ENCODE peak calls at places on chromosomes 5 and 9, in seven cellular contexts. U is adrenal gland, O is SJSA1, G is GM12878, Z is PC-9, P is GM23248, C is astrocyte. H is an unnamed sample.
A peak's percentile ranks its signal among the peaks of the same experiment; 100 is the strongest.

GRCh38 chr5:148967783-148968182 is 95.1 kb downstream of the SH3TC2 start:
- DNase-seq in Z (no peak), P (peak; percentile 41), G (no peak), C (no peak), U (no peak), O (peak; percentile 22), H (no peak)

GRCh38 chr9:108412755-108413154 is 443.0 kb downstream of the ACTL7B start:
- DNase-seq in U (no peak), G (no peak), C (no peak), Z (no peak), P (peak; percentile 18), O (no peak), H (no peak)

GRCh38 chr5:128644863-128645262 is 106.8 kb upstream of the FBN2 start:
- DNase-seq in U (no peak), P (peak; percentile 66), G (no peak), O (no peak), Z (no peak), C (peak; percentile 71), H (no peak)

GRCh38 chr9:99682378-99682777 is 139.3 kb upstream of the NR4A3 start:
- DNase-seq in P (no peak), C (no peak), O (no peak), U (no peak), Z (no peak), G (no peak), H (no peak)

GRCh38 chr5:24444439-24444838 is 200.3 kb downstream of the CDH10 start:
- DNase-seq in Z (no peak), G (no peak), O (no peak), U (no peak), P (no peak), C (no peak), H (no peak)

GRCh38 chr5:114477816-114478330 is 116.0 kb downstream of the KCNN2 start:
- DNase-seq in Z (no peak), C (no peak), O (no peak), G (no peak), U (no peak), P (no peak), H (no peak)

GRCh38 chr9:96009690-96010477 is 134.4 kb downstream of the ERCC6L2 start:
- DNase-seq in O (no peak), G (no peak), P (no peak), C (peak; percentile 26), U (no peak), Z (no peak), H (no peak)

GRCh38 chr9:98520221-98520920 is 188.4 kb downstream of the GABBR2 start:
- DNase-seq in P (peak; percentile 55), G (no peak), U (no peak), Z (no peak), C (peak; percentile 39), O (no peak), H (no peak)

GRCh38 chr9:70477146-70477745 is 62.8 kb upstream of the KLF9 start:
- DNase-seq in U (no peak), C (peak; percentile 55), P (peak; percentile 43), O (no peak), Z (no peak), G (no peak), H (no peak)

GRCh38 chr5:180253036-180253824 is 38.7 kb downstream of the MAPK9 start:
- DNase-seq in C (peak; percentile 6), Z (no peak), G (no peak), P (no peak), O (no peak), U (no peak), H (no peak)

GRCh38 chr5:180251141-180251540 is 40.7 kb downstream of the MAPK9 start:
- DNase-seq in P (no peak), G (no peak), C (no peak), U (no peak), O (no peak), Z (no peak), H (no peak)

GRCh38 chr5:180250329-180250728 is 41.3 kb upstream of the RASGEF1C start:
- DNase-seq in G (no peak), Z (no peak), C (no peak), O (no peak), P (no peak), U (no peak), H (no peak)

GRCh38 chr5:180251887-180252286 is 40.0 kb downstream of the MAPK9 start:
- DNase-seq in Z (no peak), P (no peak), G (no peak), O (no peak), U (no peak), C (no peak), H (no peak)
- H3K9me3 ChIP-seq in Z (peaks cover 45% of the 10 kb centered on the region), P (no peaks in the 10 kb centered on the region), G (peaks cover 39% of the 10 kb centered on the region), O (peaks cover 51% of the 10 kb centered on the region), U (no peaks in the 10 kb centered on the region), C (peaks cover 55% of the 10 kb centered on the region), H (peaks cover 19% of the 10 kb centered on the region)

GRCh38 chr9:101115062-101115461 is 86.5 kb downstream of the PLPPR1 start:
- DNase-seq in P (no peak), O (no peak), Z (no peak), U (no peak), C (no peak), G (no peak), H (no peak)
- H3K27ac ChIP-seq in P (no peak overlapping the region), O (no peak overlapping the region), Z (no peak overlapping the region), U (no peak overlapping the region), C (no peak overlapping the region), G (no peak overlapping the region), H (no peak overlapping the region)

GRCh38 chr5:134437340-134438267 is 25.9 kb upstream of the CDKN2AIPNL start:
- DNase-seq in Z (no peak), G (no peak), P (peak; percentile 77), O (no peak), C (peak; percentile 65), U (no peak), H (no peak)

GRCh38 chr5:134438268-134438622 is 26.6 kb upstream of the CDKN2AIPNL start:
- DNase-seq in C (peak; percentile 83), P (peak; percentile 91), U (no peak), Z (no peak), G (no peak), O (no peak), H (no peak)

GRCh38 chr5:134438641-134439621 is 27.2 kb upstream of the CDKN2AIPNL start:
- DNase-seq in U (peak; percentile 83), Z (peak; percentile 91), C (peak; percentile 96), P (peak; percentile 97), G (no peak), O (no peak), H (peak; percentile 83)

GRCh38 chr5:134435525-134435924 is 23.8 kb upstream of the CDKN2AIPNL start:
- DNase-seq in Z (peak; percentile 28), O (peak; percentile 62), P (peak; percentile 97), G (no peak), U (no peak), C (peak; percentile 73), H (no peak)

DNA sequence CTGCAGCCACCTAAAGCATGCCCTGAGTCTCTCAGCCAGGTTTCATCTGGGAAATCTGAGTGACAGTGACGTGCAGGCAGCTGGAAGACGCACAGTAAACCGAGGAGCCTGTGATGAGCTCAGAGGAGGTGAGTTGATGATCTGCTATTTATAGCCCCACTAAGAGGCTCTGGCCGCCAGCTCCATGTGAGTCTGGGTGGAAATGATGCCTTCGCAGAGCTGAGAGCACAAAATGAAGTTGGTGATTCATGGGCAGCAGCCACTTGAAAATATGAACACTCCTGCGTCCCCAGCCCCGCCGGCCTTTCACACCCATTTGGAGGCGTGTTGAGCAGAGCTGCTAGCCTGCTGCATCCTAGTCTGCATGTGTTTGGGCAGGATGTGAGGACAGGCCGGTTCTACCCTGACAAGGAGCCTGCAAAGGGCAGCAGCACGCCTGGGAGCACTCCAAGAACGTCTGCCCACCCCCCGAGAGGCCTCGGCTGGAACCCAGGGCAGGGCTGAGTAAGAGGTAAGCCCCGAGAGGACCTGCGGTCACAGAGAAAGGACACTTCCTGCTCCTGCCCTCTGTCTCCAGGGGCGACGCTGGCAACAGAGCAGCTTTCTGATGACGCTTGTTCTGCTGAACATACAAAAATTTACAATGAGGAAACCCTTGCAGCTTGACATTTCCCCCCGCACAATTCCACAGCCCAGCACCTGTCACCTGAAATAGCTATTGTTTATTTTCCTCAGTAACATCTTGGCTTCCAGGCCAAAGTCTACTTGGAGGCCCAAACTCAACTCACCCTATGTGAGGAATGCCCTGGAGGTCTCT is 25.1 kb upstream of the CDKN2AIPNL start:
- DNase-seq in Z (peak; percentile 84), O (peak; percentile 84), C (peak; percentile 96), G (peak; percentile 46), U (peak; percentile 63), P (peak; percentile 99), H (peak; percentile 38)
- H3K4me3 ChIP-seq in Z (peak overlapping the region; percentile 47), O (peak overlapping the region; percentile 7), C (peak overlapping the region; percentile 7), G (no peak overlapping the region), U (no peak overlapping the region), P (peak overlapping the region; percentile 47), H (no peak overlapping the region)

GRCh38 chr5:106307265-106307664 is 1363.5 kb downstream of the EFNA5 start:
- DNase-seq in O (no peak), Z (no peak), U (no peak), P (no peak), G (no peak), C (peak; percentile 70), H (no peak)

GRCh38 chr5:106314221-106314824 is 1356.4 kb downstream of the EFNA5 start:
- DNase-seq in O (no peak), C (peak; percentile 32), G (no peak), U (no peak), P (peak; percentile 18), Z (no peak), H (no peak)

GRCh38 chr5:106311230-106311629 is 1359.5 kb downstream of the EFNA5 start:
- DNase-seq in U (no peak), G (no peak), O (no peak), P (no peak), Z (no peak), C (peak; percentile 37), H (peak; percentile 24)

GRCh38 chr5:106306313-106307028 is 1364.3 kb downstream of the EFNA5 start:
- DNase-seq in U (no peak), G (no peak), C (no peak), O (no peak), P (no peak), Z (no peak), H (no peak)

GRCh38 chr5:106312360-106312759 is 1358.4 kb downstream of the EFNA5 start:
- DNase-seq in O (no peak), Z (peak; percentile 1), G (no peak), U (no peak), P (peak; percentile 43), C (peak; percentile 56), H (no peak)
- H3K9me3 ChIP-seq in O (no peaks in the 10 kb centered on the region), Z (no peaks in the 10 kb centered on the region), G (no peaks in the 10 kb centered on the region), U (no peaks in the 10 kb centered on the region), P (no peaks in the 10 kb centered on the region), C (no peaks in the 10 kb centered on the region), H (no peaks in the 10 kb centered on the region)

DNA sequence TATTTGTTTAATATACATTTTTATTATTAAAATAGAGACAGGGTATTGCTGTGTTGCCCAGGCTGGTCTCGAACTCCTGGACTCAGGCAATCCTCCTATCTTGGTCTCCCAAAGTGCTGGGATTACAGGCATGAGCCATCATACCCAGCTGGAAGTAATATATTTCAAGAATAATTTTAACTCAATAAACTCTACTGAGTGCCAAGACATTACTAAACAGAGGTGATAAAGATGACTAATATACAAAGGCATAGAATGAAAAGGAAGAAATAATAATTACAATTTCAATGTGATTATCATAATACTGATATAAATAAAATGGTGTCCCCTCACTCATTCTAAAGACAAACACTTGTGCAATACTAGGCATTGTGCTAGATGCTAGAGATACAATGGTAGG is 13.9 kb downstream of the GOLPH3 start:
- DNase-seq in P (peak; percentile 53), G (no peak), C (no peak), U (no peak), Z (no peak), O (no peak), H (no peak)
- H3K27ac ChIP-seq in P (peak overlapping the region; percentile 20), G (no peak overlapping the region), C (no peak overlapping the region), U (no peak overlapping the region), Z (no peak overlapping the region), O (no peak overlapping the region), H (no peak overlapping the region)

H was measured in ovary.